ENCODE peak calls at places on chromosomes 1 and 21, in four cellular contexts. C, G, R and I are unnamed samples.

GRCh38 chr1:209854196-209854595 is 26.4 kb downstream of the UTP25 start:
- DNase-seq in C (no peak), G (no peak), R (no peak), I (no peak)

GRCh38 chr1:217274927-217275616 is 355.8 kb downstream of the GPATCH2 start:
- DNase-seq in C (no peak), G (peak), R (no peak), I (no peak)

GRCh38 chr1:5643360-5644090 is 348.7 kb downstream of the NPHP4 start:
- DNase-seq in C (no peak), G (no peak), R (no peak), I (no peak)

GRCh38 chr1:168689726-168690602 is 39.0 kb downstream of the DPT start:
- DNase-seq in C (no peak), G (no peak), R (no peak), I (no peak)

GRCh38 chr1:115976062-115976899 is at the start of gene SLC22A15:
- DNase-seq in C (peak), G (no peak), R (peak), I (peak)

GRCh38 chr1:48233666-48234065 is 11.2 kb downstream of the SLC5A9 start:
- DNase-seq in C (no peak), G (no peak), R (no peak), I (no peak)

GRCh38 chr1:233945573-233945972 is 41.1 kb downstream of the SLC35F3 start:
- DNase-seq in C (no peak), G (no peak), R (no peak), I (no peak)

GRCh38 chr1:46703927-46704641 is 14.8 kb downstream of the EFCAB14 start:
- DNase-seq in C (no peak), G (no peak), R (no peak), I (no peak)

GRCh38 chr1:25575191-25575590 is 31.8 kb downstream of the LDLRAP1 start:
- DNase-seq in C (no peak), G (no peak), R (no peak), I (no peak)

GRCh38 chr1:10253149-10253548 is 42.8 kb downstream of the KIF1B start:
- DNase-seq in C (no peak), G (no peak), R (no peak), I (no peak)

GRCh38 chr1:64906447-64906846 is 59.9 kb downstream of the JAK1 start:
- DNase-seq in C (no peak), G (no peak), R (no peak), I (no peak)

GRCh38 chr1:76018045-76018444 is 56.5 kb upstream of the ST6GALNAC3 start:
- DNase-seq in C (no peak), G (no peak), R (no peak), I (no peak)

GRCh38 chr1:61518670-61519400 is 206.1 kb downstream of the TM2D1 start:
- DNase-seq in C (no peak), G (no peak), R (no peak), I (no peak)

GRCh38 chr1:2194319-2194897 is at the start of gene FAAP20:
- DNase-seq in C (peak), G (peak), R (no peak), I (peak)

GRCh38 chr1:113812661-113813135 is 422 bp upstream of the RSBN1 start:
- DNase-seq in C (no peak), G (no peak), R (no peak), I (no peak)

GRCh38 chr1:17233675-17234074 is 15.2 kb upstream of the PADI3 start:
- DNase-seq in C (no peak), G (peak), R (peak), I (no peak)

GRCh38 chr21:32371913-32372314 is 20.9 kb downstream of the URB1 start:
- DNase-seq in C (no peak), G (peak), R (no peak), I (no peak)